ENCODE peak calls at places on chromosomes 7 and 10, in seven cellular contexts. L, X, A, P, S, I and O are unnamed samples.

GRCh38 chr10:48227213-48227612 is 47.3 kb downstream of the FRMPD2 start:
- DNase-seq in S (no peak), I (no peak), X (no peak), L (no peak), A (no peak), P (no peak), O (no peak)

GRCh38 chr7:43292384-43292783 is 179.9 kb downstream of the HECW1 start:
- DNase-seq in S (no peak), L (no peak), X (no peak), A (no peak), I (no peak), P (no peak), O (no peak)

GRCh38 chr7:77417801-77418200 is 1.7 kb upstream of the GSAP start:
- DNase-seq in P (no peak), I (no peak), S (no peak), A (no peak), X (no peak), L (no peak), O (no peak)

GRCh38 chr7:53437336-53437735 is 401.9 kb downstream of the POM121L12 start:
- DNase-seq in I (no peak), S (no peak), X (no peak), A (no peak), P (no peak), L (no peak), O (no peak)

GRCh38 chr7:105413887-105414437 is 25.2 kb upstream of the SRPK2 start:
- DNase-seq in P (no peak), L (no peak), I (no peak), S (no peak), X (no peak), A (no peak), O (no peak)

GRCh38 chr7:151174246-151175046 is 7.0 kb upstream of the GBX1 start:
- DNase-seq in P (peak), S (no peak), L (no peak), X (no peak), I (no peak), A (peak), O (no peak)

GRCh38 chr7:138842111-138842510 is 44.1 kb upstream of the ATP6V0A4 start:
- DNase-seq in I (no peak), P (peak), L (no peak), A (peak), S (no peak), X (no peak), O (no peak)

GRCh38 chr10:118875087-118875486 is 120.3 kb upstream of the CACUL1 start:
- DNase-seq in A (no peak), P (no peak), L (no peak), S (no peak), I (no peak), X (no peak), O (no peak)

GRCh38 chr7:158991824-158992621 is 135.7 kb downstream of the DYNC2I1 start:
- DNase-seq in P (no peak), S (no peak), X (no peak), A (no peak), I (no peak), L (peak), O (no peak)

GRCh38 chr7:55254596-55255500 is 110.3 kb upstream of the LANCL2 start:
- DNase-seq in S (peak), P (peak), I (peak), L (peak), X (no peak), A (peak), O (peak)

GRCh38 chr7:91306266-91306665 is 42.0 kb downstream of the FZD1 start:
- DNase-seq in X (no peak), L (no peak), S (no peak), A (no peak), P (no peak), I (no peak), O (no peak)

GRCh38 chr7:149764481-149765398 is 8.6 kb downstream of the ZNF467 start:
- DNase-seq in P (no peak), X (no peak), S (no peak), L (no peak), A (no peak), I (no peak), O (no peak)

GRCh38 chr7:30612658-30613265 is 18.1 kb downstream of the GARS1 start:
- DNase-seq in X (no peak), I (no peak), P (peak), S (no peak), L (no peak), A (no peak), O (no peak)

DNA sequence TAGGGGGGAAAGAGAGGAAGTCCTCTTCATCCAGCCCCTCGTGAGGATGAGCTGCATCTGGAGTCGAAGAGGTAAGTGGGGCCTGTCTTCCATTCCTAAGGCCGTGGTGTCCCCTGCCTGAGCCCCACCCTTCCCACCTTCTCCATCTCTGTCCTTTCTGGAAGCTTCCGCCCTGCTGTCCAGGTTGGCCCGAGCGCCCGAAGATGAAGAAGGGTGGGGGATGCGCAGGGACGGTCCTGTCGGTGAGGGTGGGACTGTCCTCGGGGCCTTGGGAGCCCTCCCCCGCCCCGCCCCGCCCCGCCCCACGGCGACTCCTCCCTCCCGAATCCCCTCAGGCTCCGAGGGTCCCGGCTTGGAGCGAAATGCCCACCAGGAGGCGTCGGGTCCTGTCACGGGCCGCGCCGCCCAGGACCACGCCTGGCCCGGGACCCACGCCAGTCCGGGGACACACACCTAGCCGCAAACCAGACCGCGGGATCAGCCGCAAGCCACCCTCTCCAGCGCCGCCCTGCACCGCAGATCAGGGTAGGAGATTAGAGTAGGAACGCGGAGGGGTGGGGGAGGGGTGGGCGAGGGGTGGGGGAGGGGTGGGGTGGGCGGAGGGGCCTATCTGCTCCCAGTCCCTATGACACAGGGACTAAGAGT is 15.3 kb downstream of the GPRIN2 start:
- DNase-seq in S (no peak), X (no peak), I (peak), A (peak), L (peak), P (no peak), O (no peak)
- H3K4me3 ChIP-seq in S (peak), X (peak), I (peak), A (peak), L (peak), P (peak), O (peak)

DNA sequence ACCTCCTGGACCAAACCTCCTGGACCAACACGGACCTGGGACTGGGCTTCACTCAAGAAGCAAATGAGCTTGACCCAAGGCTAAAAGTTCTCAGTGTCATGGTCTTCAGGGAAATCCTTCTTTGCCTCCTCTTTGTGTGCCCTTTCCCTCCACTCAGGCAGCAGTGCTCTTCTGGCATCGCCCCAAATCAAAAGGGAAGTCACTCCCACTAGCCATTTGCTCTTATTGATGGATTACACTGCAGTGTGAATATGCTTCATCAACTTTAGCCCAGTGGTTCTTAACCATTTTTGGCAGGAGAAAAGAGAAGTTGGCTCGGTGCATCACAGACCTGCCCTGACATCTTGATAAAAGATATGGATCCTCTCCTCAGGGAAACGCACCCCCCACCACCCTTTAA is 19.3 kb upstream of the IKZF1 start:
- DNase-seq in I (no peak), L (no peak), X (no peak), A (no peak), P (no peak), S (no peak), O (no peak)
- TF ChIP-seq CTCF in I (no peak), L (no peak), X (no peak), A (no peak), P (no peak), S (no peak), O (no peak)

GRCh38 chr10:124717911-124718734 is 26.1 kb downstream of the FAM53B start:
- DNase-seq in S (no peak), I (no peak), L (no peak), X (no peak), P (no peak), A (no peak), O (no peak)
- H3K4me3 ChIP-seq in S (no peak), I (no peak), L (no peak), X (no peak), P (no peak), A (no peak), O (no peak)

GRCh38 chr10:63862860-63863259 is 341.7 kb downstream of the REEP3 start:
- DNase-seq in X (no peak), P (no peak), A (no peak), I (no peak), L (no peak), S (no peak), O (no peak)

GRCh38 chr10:63866075-63866746 is 345.0 kb downstream of the REEP3 start:
- DNase-seq in S (peak), I (peak), A (peak), L (no peak), X (no peak), P (peak), O (no peak)

GRCh38 chr10:63865210-63865609 is 344.0 kb downstream of the REEP3 start:
- DNase-seq in L (no peak), S (no peak), X (no peak), P (no peak), A (no peak), I (no peak), O (no peak)

DNA sequence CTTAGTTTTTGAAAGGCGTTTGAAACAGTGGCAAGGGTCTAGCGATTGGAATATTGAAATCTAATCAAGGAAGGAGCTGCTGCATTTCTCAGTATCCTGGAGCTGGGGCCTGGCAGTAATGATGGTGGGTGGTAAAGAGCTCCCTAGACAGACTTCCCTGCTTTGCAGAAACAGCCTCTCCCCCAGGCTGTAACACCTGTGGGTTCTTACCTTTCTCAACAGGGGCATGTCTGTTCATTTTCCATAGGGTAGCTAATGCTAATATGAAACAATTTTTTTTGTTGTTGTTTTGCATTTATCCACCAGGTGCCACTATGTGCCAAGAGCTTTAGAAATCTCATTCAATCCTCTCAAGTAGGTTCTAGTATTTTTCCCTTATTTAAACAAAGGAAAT is 345.5 kb downstream of the REEP3 start:
- DNase-seq in X (no peak), L (no peak), S (peak), I (no peak), A (peak), P (peak), O (no peak)
- TF ChIP-seq CTCF in X (no peak), L (no peak), S (no peak), I (no peak), A (no peak), P (peak), O (no peak)

DNA sequence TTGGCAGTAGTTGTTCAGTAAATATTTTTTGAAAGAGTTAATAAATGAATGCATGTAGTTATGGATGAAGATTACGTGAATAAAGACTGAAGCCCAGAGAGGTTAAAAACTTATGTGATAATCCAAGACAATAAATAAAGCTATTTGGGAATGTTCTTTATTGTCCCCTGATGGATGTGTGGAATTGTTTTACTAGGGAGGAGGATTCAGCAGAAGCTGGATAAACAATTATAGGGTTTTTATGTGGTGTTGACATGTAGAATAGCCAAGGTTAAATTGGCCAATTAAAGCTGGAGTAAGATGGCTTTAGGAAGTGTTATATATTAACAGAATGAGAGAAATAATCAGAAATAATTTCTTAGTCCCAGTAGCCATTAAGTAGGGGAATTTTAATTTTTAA is 66.0 kb downstream of the CNNM2 start:
- DNase-seq in I (no peak), A (no peak), X (no peak), P (no peak), S (no peak), L (no peak), O (no peak)
- H3K4me3 ChIP-seq in I (no peak), A (no peak), X (no peak), P (no peak), S (no peak), L (no peak), O (no peak)

GRCh38 chr7:28270536-28270935 is 89.9 kb upstream of the JAZF1 start:
- DNase-seq in S (no peak), P (no peak), A (no peak), I (no peak), L (no peak), X (no peak), O (no peak)

GRCh38 chr7:28269700-28270361 is 89.2 kb upstream of the JAZF1 start:
- DNase-seq in L (no peak), I (no peak), A (no peak), X (no peak), P (no peak), S (no peak), O (no peak)

GRCh38 chr7:28277364-28277763 is 96.8 kb upstream of the JAZF1 start:
- DNase-seq in P (no peak), A (no peak), S (no peak), I (no peak), L (no peak), X (no peak), O (no peak)

GRCh38 chr7:28276303-28276702 is 95.7 kb upstream of the JAZF1 start:
- DNase-seq in S (no peak), P (no peak), I (no peak), X (no peak), L (no peak), A (no peak), O (no peak)

DNA sequence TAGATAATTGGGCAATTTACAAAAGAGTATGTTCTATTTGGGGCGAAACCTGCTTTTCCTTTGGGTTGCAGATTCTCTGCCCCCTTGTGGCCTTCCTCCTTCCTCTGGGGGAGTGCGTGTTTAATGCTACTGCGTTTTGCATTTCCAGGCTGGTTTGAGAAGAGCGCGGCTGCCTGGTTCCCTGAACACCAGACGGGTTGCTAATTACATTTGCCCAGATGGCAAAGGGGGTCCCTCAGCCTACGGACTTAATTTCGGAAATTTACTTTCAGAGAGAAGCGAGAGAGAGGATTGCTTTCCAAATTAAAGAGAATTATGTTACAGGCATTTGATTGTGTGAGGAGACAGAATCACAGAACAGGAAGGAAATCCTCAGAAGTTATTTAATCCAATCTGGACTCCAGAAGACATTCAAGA is 91.9 kb upstream of the JAZF1 start:
- DNase-seq in L (peak), S (peak), X (no peak), P (peak), A (peak), I (peak), O (peak)
- TF ChIP-seq CTCF in L (peak), S (peak), X (peak), P (peak), A (peak), I (peak), O (peak)

GRCh38 chr10:108078263-108078662 is 913.8 kb upstream of the SORCS1 start:
- DNase-seq in A (no peak), S (no peak), I (no peak), L (no peak), P (no peak), X (no peak), O (no peak)
- H3K4me3 ChIP-seq in A (no peak), S (no peak), I (no peak), L (no peak), P (no peak), X (no peak), O (no peak)